ENCODE peak calls at places on chromosomes 11 and 22, in seven cellular contexts. J is mammary epithelial cell, K is HFF-Myc, W is ascending aorta, C is neural progenitor cell, F is body of pancreas, E is fibroblast of lung. Q is an unnamed sample.

GRCh38 chr22:19863571-19863970 is 8.9 kb upstream of the GNB1L start:
- DNase-seq in J (no peak), E (no peak), W (no peak), F (no peak), C (no peak), K (no peak), Q (no peak)

GRCh38 chr22:26986884-26987283 is 329.5 kb downstream of the MIAT start:
- DNase-seq in J (no peak), K (no peak), C (peak), W (no peak), F (no peak), E (no peak), Q (no peak)

GRCh38 chr22:39917776-39918493 is 17.1 kb downstream of the GRAP2 start:
- DNase-seq in E (no peak), C (no peak), J (no peak), K (no peak), F (no peak), W (no peak), Q (peak)

GRCh38 chr11:128550967-128551522 is 36.3 kb downstream of the ETS1 start:
- DNase-seq in K (no peak), E (no peak), F (no peak), C (no peak), W (no peak), J (no peak), Q (no peak)

GRCh38 chr11:15764948-15765347 is 591.4 kb downstream of the SOX6 start:
- DNase-seq in K (no peak), F (peak), J (peak), W (no peak), C (no peak), E (no peak), Q (no peak)

GRCh38 chr11:128343134-128343514 is 244.2 kb downstream of the ETS1 start:
- DNase-seq in F (no peak), E (no peak), C (no peak), W (no peak), K (no peak), J (no peak), Q (no peak)

GRCh38 chr11:14609902-14610301 is 33.7 kb upstream of the PDE3B start:
- DNase-seq in C (no peak), W (no peak), J (no peak), E (no peak), F (no peak), K (no peak), Q (no peak)

GRCh38 chr11:11403763-11404725 is 51.0 kb upstream of the CSNK2A3 start:
- DNase-seq in F (no peak), E (peak), J (no peak), K (no peak), C (peak), W (no peak), Q (peak)

GRCh38 chr11:13260196-13260962 is 17.2 kb upstream of the BMAL1 start:
- DNase-seq in K (no peak), F (no peak), W (no peak), E (peak), C (no peak), J (peak), Q (peak)

GRCh38 chr11:123047265-123047946 is 14.5 kb downstream of the HSPA8 start:
- DNase-seq in K (no peak), J (no peak), F (no peak), W (no peak), C (no peak), E (no peak), Q (peak)

GRCh38 chr11:129694538-129694937 is 121.1 kb upstream of the TMEM45B start:
- DNase-seq in E (no peak), K (no peak), W (no peak), J (no peak), C (no peak), F (no peak), Q (no peak)

GRCh38 chr11:67592880-67593624 is 9.4 kb downstream of the GSTP1 start:
- DNase-seq in W (no peak), F (no peak), J (peak), E (no peak), K (no peak), C (no peak), Q (no peak)

DNA sequence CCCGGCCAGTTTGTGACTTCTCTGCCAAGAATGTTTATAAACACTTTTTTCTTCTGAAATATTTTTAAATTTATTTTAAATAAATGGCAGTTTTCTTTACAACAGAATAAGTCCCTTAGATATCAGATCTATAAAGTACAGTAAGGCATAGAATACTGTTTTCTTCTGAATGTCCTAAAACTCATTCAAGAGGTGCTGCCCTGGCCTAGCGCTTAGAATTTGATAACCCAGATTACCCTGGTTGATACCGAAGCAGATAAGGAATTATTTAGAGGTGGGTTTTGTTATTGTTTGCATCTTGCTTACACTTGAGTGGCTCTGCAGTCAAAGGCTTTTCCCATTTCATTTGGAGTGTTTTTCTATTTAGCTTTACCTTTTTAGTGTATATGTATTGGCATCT is 1.1 kb downstream of the ACAD8 start:
- DNase-seq in J (no peak), K (no peak), C (no peak), F (no peak), W (no peak), E (no peak), Q (no peak)
- H3K4me3 ChIP-seq in J (peak), K (peak), C (peak), F (peak), W (peak), E (peak), Q (peak)

DNA sequence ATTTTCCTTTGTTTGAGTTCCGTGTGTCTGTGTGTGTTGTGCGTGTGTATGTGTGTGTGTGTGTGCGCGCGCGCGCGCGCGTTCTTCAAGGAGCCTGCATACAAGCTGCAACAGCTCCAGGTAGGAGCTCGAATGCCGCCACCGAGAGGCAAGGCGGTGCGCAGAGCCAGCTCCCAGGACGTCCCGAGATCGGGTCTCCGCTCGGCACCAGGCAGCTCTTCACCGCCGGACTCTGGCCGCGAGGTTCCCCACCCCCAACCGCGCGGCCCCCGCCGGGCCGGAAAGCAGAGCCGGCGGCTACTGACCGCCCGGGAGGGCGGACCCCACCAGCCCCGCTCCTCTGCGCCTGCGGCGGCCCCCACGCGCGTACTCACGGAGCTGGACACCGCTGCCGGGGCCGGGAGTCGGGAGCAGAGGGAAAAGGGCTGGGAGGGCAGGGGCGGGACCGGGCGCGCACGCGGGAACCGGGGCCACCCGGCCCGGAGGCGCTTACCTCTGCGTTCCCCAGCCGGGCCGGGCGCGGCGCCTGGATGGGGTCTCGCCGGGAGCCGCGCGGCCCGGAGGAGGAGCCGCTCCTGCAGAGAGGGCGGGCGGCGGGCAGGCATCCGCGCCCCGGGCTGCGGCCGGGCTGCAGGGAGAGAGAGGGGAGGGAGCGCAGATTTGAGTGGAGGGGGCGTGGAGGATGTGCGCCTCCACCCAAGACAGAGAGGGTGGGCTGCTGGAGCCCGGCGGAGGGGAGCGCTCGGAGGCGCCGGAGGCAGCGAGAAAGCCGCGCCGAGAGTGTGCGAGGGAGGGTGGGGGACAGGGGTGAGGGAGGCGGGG is 40.3 kb upstream of the AKIP1 start:
- DNase-seq in E (peak), K (no peak), F (peak), C (peak), J (peak), W (peak), Q (peak)
- TF ChIP-seq CTCF in E (no peak), K (no peak), F (no peak), C (no peak), J (no peak), W (no peak), Q (no peak)

GRCh38 chr11:62885137-62885536 is 4.4 kb downstream of the SLC3A2 start:
- DNase-seq in K (no peak), E (no peak), F (no peak), J (no peak), C (no peak), W (no peak), Q (no peak)
- H3K4me3 ChIP-seq in K (peak), E (no peak), F (no peak), J (peak), C (no peak), W (no peak), Q (peak)

GRCh38 chr11:87036756-87037449 is 831 bp upstream of the TMEM135 start:
- DNase-seq in F (peak), C (no peak), J (no peak), E (peak), K (no peak), W (no peak), Q (peak)

GRCh38 chr11:87035976-87036583 is 1.7 kb upstream of the TMEM135 start:
- DNase-seq in C (no peak), F (no peak), W (no peak), E (no peak), J (no peak), K (no peak), Q (peak)

GRCh38 chr11:87039371-87039770 is 1.6 kb downstream of the TMEM135 start:
- DNase-seq in J (no peak), C (no peak), F (no peak), K (no peak), W (no peak), E (peak), Q (peak)

GRCh38 chr11:87038235-87038960 is 664 bp downstream of the TMEM135 start:
- DNase-seq in C (no peak), W (no peak), K (no peak), E (no peak), J (no peak), F (no peak), Q (peak)

DNA sequence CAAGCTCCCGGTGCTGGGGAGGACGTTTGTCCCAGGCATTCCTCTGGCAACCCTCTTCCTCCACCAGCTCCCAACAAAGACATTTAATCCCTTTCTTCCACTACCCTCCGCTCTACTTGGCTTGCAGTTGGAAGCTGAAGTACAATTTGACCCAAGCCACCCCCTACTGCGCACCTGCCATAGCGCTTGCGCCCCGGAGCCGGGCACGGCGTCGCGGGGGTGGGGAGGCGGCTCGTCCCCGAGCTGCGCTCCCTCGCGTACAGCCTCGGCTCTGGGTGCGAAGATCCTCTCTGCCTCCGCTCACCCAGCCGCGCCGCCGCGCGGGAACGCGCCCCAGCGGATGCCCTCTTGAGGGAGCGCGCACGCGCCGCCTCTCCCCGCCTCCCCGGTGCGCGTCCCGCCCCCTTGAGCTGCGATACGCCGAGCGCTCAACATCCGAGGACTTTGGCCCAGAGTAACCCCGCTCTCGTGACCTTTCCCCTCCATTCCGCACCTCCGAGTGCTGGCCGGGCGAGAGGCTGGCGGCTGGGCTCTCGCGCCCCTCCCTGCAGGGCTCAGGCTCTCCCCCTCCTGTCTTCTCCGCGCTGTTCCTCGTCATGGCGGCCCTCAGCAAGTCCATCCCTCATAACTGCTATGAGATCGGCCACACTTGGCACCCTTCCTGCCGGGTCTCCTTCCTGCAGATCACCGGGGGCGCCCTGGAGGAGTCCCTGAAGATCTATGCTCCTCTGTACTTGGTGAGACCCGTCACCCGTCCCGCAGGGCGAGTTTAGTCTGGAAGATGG is at the start of gene TMEM135:
- DNase-seq in K (peak), E (peak), F (peak), W (peak), J (peak), C (peak), Q (peak)
- TF ChIP-seq CTCF in K (no peak), E (peak), F (no peak), W (no peak), J (no peak), C (peak), Q (no peak)

GRCh38 chr11:47552581-47553416 is at the start of gene CELF1:
- DNase-seq in W (peak), E (peak), F (peak), K (peak), J (peak), C (peak), Q (peak)

GRCh38 chr11:47553417-47553746 is 450 bp upstream of the CELF1 start:
- DNase-seq in F (peak), E (no peak), C (no peak), W (no peak), J (no peak), K (no peak), Q (no peak)

GRCh38 chr11:47550288-47551052 is 2.5 kb downstream of the CELF1 start:
- DNase-seq in F (no peak), C (no peak), J (no peak), W (no peak), E (no peak), K (no peak), Q (peak)

GRCh38 chr11:47552086-47552580 is 799 bp downstream of the CELF1 start:
- DNase-seq in J (peak), C (peak), F (no peak), K (no peak), E (peak), W (no peak), Q (peak)

GRCh38 chr11:47551086-47551485 is 1.8 kb downstream of the CELF1 start:
- DNase-seq in C (peak), E (peak), K (no peak), F (no peak), J (peak), W (no peak), Q (peak)
- H3K4me3 ChIP-seq in C (peak), E (peak), K (peak), F (no peak), J (peak), W (peak), Q (no peak)

GRCh38 chr22:41561788-41562187 is 978 bp downstream of the CSDC2 start:
- DNase-seq in W (no peak), F (peak), C (no peak), J (no peak), K (no peak), E (no peak), Q (no peak)

GRCh38 chr22:41560095-41560487 is 719 bp upstream of the CSDC2 start:
- DNase-seq in W (no peak), E (no peak), J (no peak), F (no peak), C (no peak), K (no peak), Q (no peak)

GRCh38 chr22:41555325-41555724 is 5.5 kb upstream of the CSDC2 start:
- DNase-seq in K (no peak), J (no peak), E (no peak), W (no peak), C (no peak), F (no peak), Q (peak)

GRCh38 chr22:41561335-41561734 is 525 bp downstream of the CSDC2 start:
- DNase-seq in C (peak), W (no peak), J (no peak), E (peak), F (peak), K (no peak), Q (no peak)

GRCh38 chr22:41557401-41558240 is 3.2 kb upstream of the CSDC2 start:
- DNase-seq in F (peak), C (no peak), W (peak), K (no peak), J (peak), E (peak), Q (peak)
- TF ChIP-seq CTCF in F (no peak), C (no peak), W (no peak), K (no peak), J (no peak), E (no peak), Q (no peak)

GRCh38 chr22:28442264-28442950 is 237.2 kb downstream of the TTC28 start:
- DNase-seq in F (peak), W (peak), J (peak), C (peak), E (peak), K (no peak), Q (peak)

GRCh38 chr22:28438183-28438778 is 241.4 kb downstream of the TTC28 start:
- DNase-seq in C (no peak), J (no peak), F (no peak), E (no peak), W (no peak), K (no peak), Q (no peak)

GRCh38 chr22:28441720-28442263 is 237.8 kb downstream of the TTC28 start:
- DNase-seq in C (peak), F (peak), K (no peak), J (no peak), W (no peak), E (peak), Q (peak)

GRCh38 chr22:28442951-28443876 is 236.4 kb downstream of the TTC28 start:
- DNase-seq in E (peak), C (peak), K (no peak), J (peak), W (peak), F (peak), Q (peak)

DNA sequence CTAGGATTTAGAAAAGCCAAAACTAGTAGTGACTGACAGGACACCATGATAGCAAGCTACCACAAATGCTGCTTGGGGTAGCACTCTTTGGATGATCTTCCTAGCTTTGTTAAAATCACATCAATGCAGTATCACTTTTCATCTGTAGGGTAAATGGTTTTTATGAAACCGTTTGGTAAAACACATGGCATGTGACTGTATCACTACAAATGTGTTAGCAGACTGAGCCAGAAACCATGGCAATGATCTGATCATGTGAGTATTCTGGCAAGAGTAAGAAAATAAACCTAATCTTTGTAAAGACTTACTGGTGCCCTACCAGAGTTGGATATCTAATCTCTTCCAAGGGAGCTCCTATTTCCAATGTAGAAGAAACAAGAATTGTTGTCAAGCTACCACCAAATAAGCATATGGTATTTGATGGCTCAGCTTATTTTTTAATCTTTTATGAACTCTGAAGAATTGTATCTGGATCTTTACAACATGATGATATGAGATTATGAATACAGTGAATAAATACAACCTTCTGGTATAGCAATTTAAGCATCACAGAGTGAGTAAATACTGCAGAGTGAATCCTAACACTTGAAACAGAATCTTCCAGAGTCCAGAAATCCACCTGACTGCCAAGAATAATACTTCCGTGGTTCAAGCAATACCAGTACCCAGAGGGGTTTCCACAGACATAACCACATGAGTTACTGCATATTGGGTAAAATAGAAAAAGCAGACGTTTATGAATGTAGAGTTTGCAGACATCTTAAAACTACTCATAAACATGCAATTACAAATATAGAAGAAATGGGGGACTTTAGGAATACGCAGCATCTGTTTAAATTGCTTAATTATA is 238.9 kb downstream of the TTC28 start:
- DNase-seq in K (no peak), J (no peak), F (no peak), C (no peak), E (peak), W (no peak), Q (peak)
- H3K4me3 ChIP-seq in K (no peak), J (no peak), F (no peak), C (no peak), E (peak), W (no peak), Q (no peak)

GRCh38 chr11:93528252-93528651 is 14.9 kb downstream of the SMCO4 start:
- DNase-seq in E (no peak), K (no peak), C (no peak), F (no peak), W (no peak), J (no peak), Q (no peak)
- TF ChIP-seq CTCF in E (no peak), K (no peak), C (no peak), F (no peak), W (no peak), J (no peak), Q (no peak)

GRCh38 chr22:47204002-47204979 is 441.8 kb downstream of the TBC1D22A start:
- DNase-seq in J (no peak), E (no peak), F (no peak), W (peak), C (no peak), K (no peak), Q (no peak)

GRCh38 chr22:47206185-47206584 is 443.7 kb downstream of the TBC1D22A start:
- DNase-seq in J (no peak), F (no peak), E (no peak), W (peak), K (no peak), C (no peak), Q (no peak)

GRCh38 chr22:47205081-47205491 is 442.6 kb downstream of the TBC1D22A start:
- DNase-seq in F (no peak), E (no peak), J (no peak), C (no peak), K (no peak), W (peak), Q (no peak)

GRCh38 chr22:47206819-47207218 is 444.4 kb downstream of the TBC1D22A start:
- DNase-seq in E (no peak), C (no peak), F (no peak), K (no peak), J (no peak), W (no peak), Q (no peak)

GRCh38 chr22:47205562-47205961 is 443.1 kb downstream of the TBC1D22A start:
- DNase-seq in W (peak), K (no peak), F (no peak), E (no peak), C (no peak), J (no peak), Q (no peak)
- H3K4me3 ChIP-seq in W (no peak), K (no peak), F (no peak), E (no peak), C (no peak), J (no peak), Q (no peak)

Q was measured in cardiac fibroblast.